ENCODE peak calls at places on chromosomes 4 and X, in seven cellular contexts. One of them, this sample, is unnamed.

GRCh38 chrX:27336466-27337091 is 126.6 kb downstream of the PPP4R3C start:
- DNase-seq in cardiac fibroblast: peak; percentile 25
- DNase-seq in psoas muscle: no peak
- DNase-seq in anterior cingulate cortex: no peak
- DNase-seq in ureter: no peak
- DNase-seq in omental fat pad: no peak
- DNase-seq in NCI-H1092: peak; percentile 13
- DNase-seq in this sample: no peak

GRCh38 chrX:56932106-56932505 is 63.2 kb downstream of the SPIN3 start:
- DNase-seq in cardiac fibroblast: no peak
- DNase-seq in psoas muscle: no peak
- DNase-seq in anterior cingulate cortex: no peak
- DNase-seq in ureter: no peak
- DNase-seq in omental fat pad: no peak
- DNase-seq in NCI-H1092: no peak
- DNase-seq in this sample: no peak

GRCh38 chr4:617644-618330 is 7.6 kb upstream of the PDE6B start:
- DNase-seq in cardiac fibroblast: no peak
- DNase-seq in psoas muscle: no peak
- DNase-seq in anterior cingulate cortex: no peak
- DNase-seq in ureter: no peak
- DNase-seq in omental fat pad: no peak
- DNase-seq in NCI-H1092: no peak
- DNase-seq in this sample: no peak

GRCh38 chr4:53688186-53688790 is 97.0 kb upstream of the LNX1 start:
- DNase-seq in cardiac fibroblast: peak; percentile 99
- DNase-seq in psoas muscle: no peak
- DNase-seq in anterior cingulate cortex: peak; percentile 10
- DNase-seq in ureter: no peak
- DNase-seq in omental fat pad: no peak
- DNase-seq in NCI-H1092: no peak
- DNase-seq in this sample: peak; percentile 100

GRCh38 chr4:130416228-130416627 is 1320.3 kb downstream of the C4orf33 start:
- DNase-seq in cardiac fibroblast: no peak
- DNase-seq in psoas muscle: no peak
- DNase-seq in anterior cingulate cortex: no peak
- DNase-seq in ureter: no peak
- DNase-seq in omental fat pad: no peak
- DNase-seq in NCI-H1092: no peak
- DNase-seq in this sample: no peak

GRCh38 chr4:8127051-8127798 is 31.4 kb downstream of the ABLIM2 start:
- DNase-seq in cardiac fibroblast: no peak
- DNase-seq in psoas muscle: peak; percentile 90
- DNase-seq in anterior cingulate cortex: no peak
- DNase-seq in ureter: no peak
- DNase-seq in omental fat pad: no peak
- DNase-seq in NCI-H1092: no peak
- DNase-seq in this sample: no peak

GRCh38 chr4:22237155-22237751 is 278.6 kb downstream of the ADGRA3 start:
- DNase-seq in cardiac fibroblast: peak; percentile 4
- DNase-seq in psoas muscle: no peak
- DNase-seq in anterior cingulate cortex: no peak
- DNase-seq in ureter: no peak
- DNase-seq in omental fat pad: no peak
- DNase-seq in NCI-H1092: peak; percentile 40
- DNase-seq in this sample: peak; percentile 4

GRCh38 chrX:13470680-13470967 is 98.8 kb upstream of the EGFL6 start:
- DNase-seq in cardiac fibroblast: no peak
- DNase-seq in psoas muscle: no peak
- DNase-seq in anterior cingulate cortex: no peak
- DNase-seq in ureter: no peak
- DNase-seq in omental fat pad: no peak
- DNase-seq in NCI-H1092: no peak
- DNase-seq in this sample: no peak

GRCh38 chrX:16743604-16744325 is 24.4 kb downstream of the SYAP1 start:
- DNase-seq in cardiac fibroblast: peak; percentile 73
- DNase-seq in psoas muscle: no peak
- DNase-seq in anterior cingulate cortex: no peak
- DNase-seq in ureter: no peak
- DNase-seq in omental fat pad: no peak
- DNase-seq in NCI-H1092: no peak
- DNase-seq in this sample: peak; percentile 90

GRCh38 chr4:94636004-94636403 is 121.8 kb upstream of the BMPR1B start:
- DNase-seq in cardiac fibroblast: peak; percentile 65
- DNase-seq in psoas muscle: no peak
- DNase-seq in anterior cingulate cortex: no peak
- DNase-seq in ureter: no peak
- DNase-seq in omental fat pad: no peak
- DNase-seq in NCI-H1092: no peak
- DNase-seq in this sample: peak; percentile 31

GRCh38 chr4:57424231-57424897 is 314.2 kb upstream of the IGFBP7 start:
- DNase-seq in cardiac fibroblast: peak; percentile 66
- DNase-seq in psoas muscle: no peak
- DNase-seq in anterior cingulate cortex: peak; percentile 24
- DNase-seq in ureter: no peak
- DNase-seq in omental fat pad: peak; percentile 30
- DNase-seq in NCI-H1092: no peak
- DNase-seq in this sample: peak; percentile 59

GRCh38 chr4:118918388-118918787 is 29.7 kb downstream of the SYNPO2 start:
- DNase-seq in cardiac fibroblast: peak; percentile 91
- DNase-seq in psoas muscle: no peak
- DNase-seq in anterior cingulate cortex: no peak
- DNase-seq in ureter: no peak
- DNase-seq in omental fat pad: no peak
- DNase-seq in NCI-H1092: no peak
- DNase-seq in this sample: peak; percentile 94

GRCh38 chrX:122941801-122942200 is 242.3 kb upstream of the GRIA3 start:
- DNase-seq in cardiac fibroblast: no peak
- DNase-seq in psoas muscle: no peak
- DNase-seq in anterior cingulate cortex: no peak
- DNase-seq in ureter: no peak
- DNase-seq in omental fat pad: no peak
- DNase-seq in NCI-H1092: no peak
- DNase-seq in this sample: no peak

GRCh38 chrX:27633328-27633727 is 43.2 kb downstream of the DCAF8L2 start:
- DNase-seq in cardiac fibroblast: no peak
- DNase-seq in psoas muscle: no peak
- DNase-seq in anterior cingulate cortex: no peak
- DNase-seq in ureter: no peak
- DNase-seq in omental fat pad: no peak
- DNase-seq in NCI-H1092: no peak
- DNase-seq in this sample: no peak

GRCh38 chrX:132594129-132594528 is 105.3 kb upstream of the MBNL3 start:
- DNase-seq in cardiac fibroblast: peak; percentile 2
- DNase-seq in psoas muscle: no peak
- DNase-seq in anterior cingulate cortex: no peak
- DNase-seq in ureter: no peak
- DNase-seq in omental fat pad: no peak
- DNase-seq in NCI-H1092: no peak
- DNase-seq in this sample: peak; percentile 20

GRCh38 chr4:22434895-22435294 is 81.0 kb downstream of the ADGRA3 start:
- DNase-seq in cardiac fibroblast: peak; percentile 72
- DNase-seq in psoas muscle: no peak
- DNase-seq in anterior cingulate cortex: no peak
- DNase-seq in ureter: no peak
- DNase-seq in omental fat pad: no peak
- DNase-seq in NCI-H1092: peak; percentile 31
- DNase-seq in this sample: peak; percentile 63

GRCh38 chr4:84224522-84224921 is 274.6 kb downstream of the NKX6-1 start:
- DNase-seq in cardiac fibroblast: no peak
- DNase-seq in psoas muscle: no peak
- DNase-seq in anterior cingulate cortex: no peak
- DNase-seq in ureter: no peak
- DNase-seq in omental fat pad: no peak
- DNase-seq in NCI-H1092: no peak
- DNase-seq in this sample: no peak

GRCh38 chr4:168580228-168580627 is 83.4 kb downstream of the PALLD start:
- DNase-seq in cardiac fibroblast: no peak
- DNase-seq in psoas muscle: no peak
- DNase-seq in anterior cingulate cortex: no peak
- DNase-seq in ureter: no peak
- DNase-seq in omental fat pad: no peak
- DNase-seq in NCI-H1092: no peak
- DNase-seq in this sample: no peak

GRCh38 chr4:94961420-94961819 is 203.7 kb downstream of the BMPR1B start:
- DNase-seq in cardiac fibroblast: peak; percentile 46
- DNase-seq in psoas muscle: no peak
- DNase-seq in anterior cingulate cortex: no peak
- DNase-seq in ureter: no peak
- DNase-seq in omental fat pad: no peak
- DNase-seq in NCI-H1092: no peak
- DNase-seq in this sample: peak; percentile 8

GRCh38 chr4:16791460-16791859 is 107.0 kb downstream of the LDB2 start:
- DNase-seq in cardiac fibroblast: no peak
- DNase-seq in psoas muscle: no peak
- DNase-seq in anterior cingulate cortex: no peak
- DNase-seq in ureter: no peak
- DNase-seq in omental fat pad: no peak
- DNase-seq in NCI-H1092: no peak
- DNase-seq in this sample: no peak

GRCh38 chr4:39698424-39699009 is 581 bp downstream of the UBE2K start:
- DNase-seq in cardiac fibroblast: peak; percentile 32
- DNase-seq in psoas muscle: peak; percentile 72
- DNase-seq in anterior cingulate cortex: peak; percentile 69
- DNase-seq in ureter: peak; percentile 57
- DNase-seq in omental fat pad: peak; percentile 29
- DNase-seq in NCI-H1092: peak; percentile 20
- DNase-seq in this sample: peak; percentile 24

GRCh38 chrX:45762699-45763647 is 562.3 kb upstream of the DIPK2B start:
- DNase-seq in cardiac fibroblast: peak; percentile 45
- DNase-seq in psoas muscle: no peak
- DNase-seq in anterior cingulate cortex: no peak
- DNase-seq in ureter: no peak
- DNase-seq in omental fat pad: no peak
- DNase-seq in NCI-H1092: no peak
- DNase-seq in this sample: no peak

GRCh38 chr4:24624381-24624780 is 40.0 kb upstream of the DHX15 start:
- DNase-seq in cardiac fibroblast: no peak
- DNase-seq in psoas muscle: no peak
- DNase-seq in anterior cingulate cortex: no peak
- DNase-seq in ureter: no peak
- DNase-seq in omental fat pad: no peak
- DNase-seq in NCI-H1092: no peak
- DNase-seq in this sample: no peak

GRCh38 chr4:177444911-177445736 is 2.9 kb upstream of the AGA start:
- DNase-seq in cardiac fibroblast: no peak
- DNase-seq in psoas muscle: no peak
- DNase-seq in anterior cingulate cortex: no peak
- DNase-seq in ureter: no peak
- DNase-seq in omental fat pad: no peak
- DNase-seq in NCI-H1092: no peak
- DNase-seq in this sample: no peak

GRCh38 chrX:41720125-41720780 is 3.7 kb upstream of the GPR82 start:
- DNase-seq in cardiac fibroblast: peak; percentile 54
- DNase-seq in psoas muscle: no peak
- DNase-seq in anterior cingulate cortex: no peak
- DNase-seq in ureter: no peak
- DNase-seq in omental fat pad: no peak
- DNase-seq in NCI-H1092: no peak
- DNase-seq in this sample: peak; percentile 51

GRCh38 chr4:84482564-84483563 is 16.2 kb downstream of the NKX6-1 start:
- DNase-seq in cardiac fibroblast: no peak
- DNase-seq in psoas muscle: no peak
- DNase-seq in anterior cingulate cortex: no peak
- DNase-seq in ureter: no peak
- DNase-seq in omental fat pad: no peak
- DNase-seq in NCI-H1092: no peak
- DNase-seq in this sample: no peak

GRCh38 chr4:8331567-8331955 is 62.0 kb downstream of the HTRA3 start:
- DNase-seq in cardiac fibroblast: peak; percentile 24
- DNase-seq in psoas muscle: no peak
- DNase-seq in anterior cingulate cortex: no peak
- DNase-seq in ureter: no peak
- DNase-seq in omental fat pad: no peak
- DNase-seq in NCI-H1092: no peak
- DNase-seq in this sample: no peak

GRCh38 chr4:147981305-147981704 is 249.4 kb downstream of the ARHGAP10 start:
- DNase-seq in cardiac fibroblast: peak; percentile 73
- DNase-seq in psoas muscle: no peak
- DNase-seq in anterior cingulate cortex: no peak
- DNase-seq in ureter: no peak
- DNase-seq in omental fat pad: no peak
- DNase-seq in NCI-H1092: no peak
- DNase-seq in this sample: peak; percentile 36

GRCh38 chr4:107153228-107153627 is 117.1 kb upstream of the DKK2 start:
- DNase-seq in cardiac fibroblast: peak; percentile 33
- DNase-seq in psoas muscle: no peak
- DNase-seq in anterior cingulate cortex: no peak
- DNase-seq in ureter: no peak
- DNase-seq in omental fat pad: no peak
- DNase-seq in NCI-H1092: no peak
- DNase-seq in this sample: no peak

GRCh38 chr4:132642196-132642817 is 506.8 kb upstream of the PCDH10 start:
- DNase-seq in cardiac fibroblast: peak; percentile 38
- DNase-seq in psoas muscle: no peak
- DNase-seq in anterior cingulate cortex: peak; percentile 14
- DNase-seq in ureter: no peak
- DNase-seq in omental fat pad: no peak
- DNase-seq in NCI-H1092: peak; percentile 7
- DNase-seq in this sample: peak; percentile 60

This sample was measured in fibroblast of lung.